ENCODE peak calls at places on chromosomes 4 and X, in seven cellular contexts. X, T, G, E, F, A and R are unnamed samples.

GRCh38 chr4:19126903-19127302 is 1105.3 kb upstream of the LCORL start:
- DNase-seq in X (no peak), T (no peak), G (no peak), E (no peak), F (no peak), A (no peak), R (no peak)

GRCh38 chr4:56298210-56298609 is 89.1 kb downstream of the AASDH start:
- DNase-seq in X (no peak), T (no peak), G (no peak), E (no peak), F (no peak), A (no peak), R (no peak)

GRCh38 chr4:15130441-15130840 is 128.2 kb downstream of the CPEB2 start:
- DNase-seq in X (no peak), T (no peak), G (no peak), E (no peak), F (no peak), A (no peak), R (no peak)

GRCh38 chr4:15695240-15695699 is 7.6 kb upstream of the BST1 start:
- DNase-seq in X (no peak), T (no peak), G (no peak), E (peak; percentile 90), F (no peak), A (no peak), R (no peak)

GRCh38 chr4:3688018-3688998 is 77.9 kb upstream of the ADRA2C start:
- DNase-seq in X (no peak), T (no peak), G (no peak), E (no peak), F (no peak), A (no peak), R (no peak)

GRCh38 chr4:8407756-8408155 is 32.8 kb downstream of the ACOX3 start:
- DNase-seq in X (no peak), T (no peak), G (no peak), E (no peak), F (no peak), A (no peak), R (no peak)

GRCh38 chr4:38678078-38678477 is 14.1 kb downstream of the KLF3 start:
- DNase-seq in X (no peak), T (no peak), G (no peak), E (peak; percentile 99), F (no peak), A (no peak), R (no peak)

GRCh38 chrX:22634081-22634480 is 361.4 kb downstream of the CBLL2 start:
- DNase-seq in X (no peak), T (no peak), G (no peak), E (peak; percentile 59), F (no peak), A (peak; percentile 27), R (no peak)

GRCh38 chr4:112284662-112285411 is 867 bp downstream of the TIFA start:
- DNase-seq in X (no peak), T (no peak), G (peak; percentile 43), E (peak; percentile 42), F (no peak), A (peak; percentile 30), R (no peak)

GRCh38 chrX:54238588-54238987 is 55.5 kb upstream of the FAM120C start:
- DNase-seq in X (no peak), T (no peak), G (no peak), E (no peak), F (no peak), A (no peak), R (no peak)

GRCh38 chr4:168795346-168795745 is 214.7 kb downstream of the CBR4 start:
- DNase-seq in X (no peak), T (no peak), G (no peak), E (no peak), F (no peak), A (no peak), R (no peak)

GRCh38 chr4:39685990-39686389 is 11.9 kb upstream of the UBE2K start:
- DNase-seq in X (no peak), T (no peak), G (no peak), E (no peak), F (no peak), A (no peak), R (no peak)

GRCh38 chr4:102825261-102826071 is 1.9 kb downstream of the UBE2D3 start:
- DNase-seq in X (peak; percentile 42), T (no peak), G (peak; percentile 54), E (peak; percentile 70), F (peak; percentile 8), A (peak; percentile 70), R (no peak)

GRCh38 chr4:83371235-83371634 is 36.6 kb upstream of the HPSE start:
- DNase-seq in X (no peak), T (no peak), G (no peak), E (no peak), F (no peak), A (no peak), R (no peak)

GRCh38 chr4:27635936-27636913 is 775.6 kb downstream of the STIM2 start:
- DNase-seq in X (no peak), T (no peak), G (no peak), E (no peak), F (no peak), A (no peak), R (no peak)

GRCh38 chrX:53269536-53270107 is 11.8 kb downstream of the IQSEC2 start:
- DNase-seq in X (no peak), T (no peak), G (no peak), E (no peak), F (no peak), A (no peak), R (no peak)

GRCh38 chr4:53592686-53593641 is 1.7 kb upstream of the LNX1 start:
- DNase-seq in X (no peak), T (no peak), G (no peak), E (no peak), F (peak; percentile 90), A (no peak), R (peak; percentile 38)

GRCh38 chr4:40749717-40750460 is at the start of gene NSUN7:
- DNase-seq in X (peak; percentile 29), T (no peak), G (peak; percentile 61), E (peak; percentile 46), F (peak; percentile 64), A (peak; percentile 84), R (peak; percentile 18)

GRCh38 chr4:78656968-78657445 is 105.4 kb downstream of the ANXA3 start:
- DNase-seq in X (peak; percentile 20), T (no peak), G (peak; percentile 26), E (no peak), F (no peak), A (no peak), R (no peak)

GRCh38 chrX:67555578-67556203 is 11.9 kb downstream of the AR start:
- DNase-seq in X (no peak), T (no peak), G (peak; percentile 28), E (peak; percentile 49), F (no peak), A (peak; percentile 38), R (peak; percentile 43)

GRCh38 chr4:150072906-150073714 is 5.1 kb upstream of the DCLK2 start:
- DNase-seq in X (no peak), T (no peak), G (no peak), E (peak; percentile 93), F (no peak), A (no peak), R (no peak)

GRCh38 chr4:53905935-53906377 is 158.4 kb downstream of the CHIC2 start:
- DNase-seq in X (no peak), T (no peak), G (peak; percentile 24), E (peak; percentile 87), F (peak; percentile 4), A (peak; percentile 71), R (peak; percentile 37)

GRCh38 chr4:125811892-125812291 is 497.1 kb downstream of the FAT4 start:
- DNase-seq in X (no peak), T (no peak), G (no peak), E (no peak), F (no peak), A (no peak), R (no peak)

GRCh38 chr4:123479944-123480343 is 83.3 kb downstream of the SPRY1 start:
- DNase-seq in X (no peak), T (no peak), G (no peak), E (peak; percentile 23), F (peak; percentile 19), A (no peak), R (no peak)

GRCh38 chrX:135435139-135435922 is 13.6 kb downstream of the SMIM10L2A start:
- DNase-seq in X (no peak), T (no peak), G (no peak), E (no peak), F (no peak), A (no peak), R (no peak)

GRCh38 chrX:49230500-49231232 is 2.5 kb downstream of the CACNA1F start:
- DNase-seq in X (peak; percentile 47), T (peak; percentile 4), G (peak; percentile 81), E (peak; percentile 14), F (peak; percentile 17), A (peak; percentile 43), R (peak; percentile 72)

GRCh38 chrX:31228415-31228832 is 156.6 kb upstream of the FTHL17 start:
- DNase-seq in X (no peak), T (no peak), G (no peak), E (peak; percentile 15), F (no peak), A (peak; percentile 14), R (no peak)

GRCh38 chrX:68568136-68568535 is 69.3 kb downstream of the YIPF6 start:
- DNase-seq in X (no peak), T (no peak), G (peak; percentile 43), E (no peak), F (no peak), A (no peak), R (no peak)

GRCh38 chr4:151865327-151865726 is 104.5 kb upstream of the GATB start:
- DNase-seq in X (no peak), T (no peak), G (no peak), E (no peak), F (peak; percentile 32), A (peak; percentile 41), R (peak; percentile 69)

GRCh38 chr4:85200106-85200505 is 233.6 kb upstream of the WDFY3 start:
- DNase-seq in X (no peak), T (no peak), G (no peak), E (peak; percentile 50), F (no peak), A (no peak), R (no peak)

GRCh38 chr4:7530026-7530562 is 95.4 kb upstream of the PSAPL1 start:
- DNase-seq in X (no peak), T (no peak), G (no peak), E (no peak), F (no peak), A (no peak), R (peak; percentile 17)

GRCh38 chr4:126445596-126445995 is 1130.8 kb downstream of the FAT4 start:
- DNase-seq in X (no peak), T (no peak), G (no peak), E (peak; percentile 7), F (no peak), A (no peak), R (no peak)